ENCODE peak calls at places on chromosomes 3 and 15, in five cellular contexts. A is Panc1, Y is fibroblast of lung, J is Calu3, O is glutamatergic neuron. X is an unnamed sample.

GRCh38 chr3:39114456-39114855 is 7.0 kb downstream of the TTC21A start:
- DNase-seq in J (no peak), O (no peak), Y (no peak), A (no peak), X (no peak)

GRCh38 chr3:134974621-134975020 is 179.6 kb downstream of the EPHB1 start:
- DNase-seq in J (no peak), Y (no peak), O (no peak), A (no peak), X (no peak)

GRCh38 chr3:32492684-32493436 is 9.8 kb downstream of the CMTM6 start:
- DNase-seq in A (no peak), J (no peak), Y (no peak), O (no peak), X (no peak)

GRCh38 chr3:66593978-66594377 is 93.2 kb upstream of the LRIG1 start:
- DNase-seq in A (peak), J (no peak), Y (peak), O (no peak), X (peak)

GRCh38 chr3:71450162-71450561 is 133.4 kb downstream of the FOXP1 start:
- DNase-seq in A (no peak), Y (no peak), O (no peak), J (no peak), X (no peak)

GRCh38 chr15:89088605-89089315 is 504 bp downstream of the ABHD2 start:
- DNase-seq in J (peak), O (peak), A (no peak), Y (peak), X (no peak)

GRCh38 chr15:67253517-67254237 is 784 bp downstream of the AAGAB start:
- DNase-seq in J (no peak), A (no peak), Y (peak), O (no peak), X (peak)

GRCh38 chr3:17573396-17573795 is 169.0 kb downstream of the TBC1D5 start:
- DNase-seq in O (no peak), A (no peak), J (no peak), Y (no peak), X (no peak)

GRCh38 chr3:125403789-125404188 is 28.7 kb upstream of the ZNF148 start:
- DNase-seq in J (no peak), A (no peak), Y (no peak), O (no peak), X (no peak)

GRCh38 chr3:73535935-73536334 is 88.8 kb downstream of the PDZRN3 start:
- DNase-seq in O (no peak), Y (no peak), J (no peak), A (no peak), X (no peak)

GRCh38 chr3:51279448-51279847 is 105.6 kb upstream of the MANF start:
- DNase-seq in J (no peak), O (no peak), A (no peak), Y (no peak), X (no peak)

GRCh38 chr3:45329779-45330305 is 58.5 kb upstream of the LARS2 start:
- DNase-seq in O (no peak), Y (no peak), A (no peak), J (no peak), X (no peak)

GRCh38 chr3:50138266-50139230 is 16.6 kb upstream of the SEMA3F start:
- DNase-seq in Y (peak), O (no peak), J (no peak), A (no peak), X (no peak)

GRCh38 chr3:1394188-1394587 is 301.4 kb downstream of the CNTN6 start:
- DNase-seq in O (no peak), Y (no peak), J (no peak), A (no peak), X (no peak)

GRCh38 chr15:25058080-25058785 is 103.4 kb downstream of the SNRPN start:
- DNase-seq in Y (no peak), A (no peak), O (no peak), J (no peak), X (no peak)

GRCh38 chr3:23659274-23659673 is 146.5 kb upstream of the UBE2E1 start:
- DNase-seq in O (no peak), J (no peak), Y (no peak), A (no peak), X (no peak)

GRCh38 chr15:40108061-40108854 is 421 bp downstream of the BMF start:
- DNase-seq in O (peak), J (peak), A (no peak), Y (peak), X (no peak)

GRCh38 chr3:64530434-64531049 is 157.3 kb downstream of the ADAMTS9 start:
- DNase-seq in A (peak), Y (peak), J (peak), O (peak), X (peak)

GRCh38 chr3:133455960-133456359 is 56.1 kb downstream of the BFSP2 start:
- DNase-seq in O (peak), J (no peak), A (no peak), Y (no peak), X (no peak)

GRCh38 chr3:131708216-131708615 is 205.4 kb upstream of the MRPL3 start:
- DNase-seq in Y (no peak), O (no peak), J (no peak), A (no peak), X (no peak)

GRCh38 chr15:87219650-87220615 is 1036.6 kb downstream of the NTRK3 start:
- DNase-seq in O (no peak), J (no peak), A (no peak), Y (no peak), X (peak)

GRCh38 chr3:186207515-186207914 is 98.6 kb upstream of the ETV5 start:
- DNase-seq in O (no peak), Y (no peak), A (no peak), J (no peak), X (no peak)

GRCh38 chr15:75930866-75931265 is 27.2 kb downstream of the FBXO22 start:
- DNase-seq in O (no peak), J (no peak), Y (no peak), A (no peak), X (no peak)

GRCh38 chr3:13842226-13842625 is 37.6 kb downstream of the WNT7A start:
- DNase-seq in Y (no peak), A (no peak), O (no peak), J (no peak), X (no peak)

GRCh38 chr3:190269096-190269495 is 53.1 kb downstream of the CLDN1 start:
- DNase-seq in J (no peak), A (no peak), Y (peak), O (no peak), X (no peak)

GRCh38 chr15:67143646-67144045 is 78.2 kb downstream of the SMAD3 start:
- DNase-seq in Y (no peak), J (no peak), A (no peak), O (no peak), X (no peak)

GRCh38 chr3:197025736-197026480 is 3.7 kb downstream of the MELTF start:
- DNase-seq in J (no peak), O (no peak), A (no peak), Y (no peak), X (no peak)

DNA sequence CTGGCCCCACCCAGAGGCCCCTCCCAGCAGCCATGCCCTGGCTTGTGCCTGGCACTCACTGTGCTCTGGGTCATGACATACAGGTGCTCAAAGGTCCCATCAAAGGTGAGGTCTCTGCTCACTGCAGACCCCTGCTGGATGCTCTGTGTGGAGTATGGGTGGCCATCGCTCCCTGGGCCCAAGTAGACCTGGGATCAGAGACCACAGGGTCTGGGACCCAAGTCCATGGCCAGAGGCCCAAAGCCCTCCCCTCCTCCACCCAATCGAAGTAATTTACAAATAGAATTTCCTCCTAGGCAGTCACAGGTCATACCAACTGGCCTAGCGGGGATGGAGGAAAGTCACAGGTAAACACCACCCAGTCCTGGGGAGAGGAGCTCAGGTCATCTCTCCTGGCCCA is 7.6 kb downstream of the PLXNB1 start:
- DNase-seq in O (no peak), Y (no peak), J (no peak), A (no peak), X (no peak)
- TF ChIP-seq CTCF in O (no peak), Y (no peak), J (no peak), A (no peak), X (no peak)

GRCh38 chr3:43690400-43691119 is at the start of gene ABHD5:
- DNase-seq in O (peak), J (peak), A (peak), Y (peak), X (peak)
- TF ChIP-seq CTCF in O (peak), J (no peak), A (peak), Y (no peak), X (no peak)

GRCh38 chr15:72585659-72586058 is 68.8 kb upstream of the GOLGA6B start:
- DNase-seq in J (no peak), A (no peak), Y (peak), O (no peak), X (no peak)
- TF ChIP-seq CTCF in J (no peak), A (peak), Y (peak), O (no peak), X (peak)

GRCh38 chr3:170418422-170419300 is at the start of gene CLDN11:
- DNase-seq in A (no peak), O (peak), Y (peak), J (peak), X (no peak)
- TF ChIP-seq CTCF in A (no peak), O (peak), Y (no peak), J (peak), X (no peak)

GRCh38 chr15:83657549-83657948 is 3.6 kb downstream of the ADAMTSL3 start:
- DNase-seq in Y (no peak), A (no peak), J (no peak), O (no peak), X (no peak)
- TF ChIP-seq CTCF in Y (peak), A (peak), J (peak), O (peak), X (peak)

DNA sequence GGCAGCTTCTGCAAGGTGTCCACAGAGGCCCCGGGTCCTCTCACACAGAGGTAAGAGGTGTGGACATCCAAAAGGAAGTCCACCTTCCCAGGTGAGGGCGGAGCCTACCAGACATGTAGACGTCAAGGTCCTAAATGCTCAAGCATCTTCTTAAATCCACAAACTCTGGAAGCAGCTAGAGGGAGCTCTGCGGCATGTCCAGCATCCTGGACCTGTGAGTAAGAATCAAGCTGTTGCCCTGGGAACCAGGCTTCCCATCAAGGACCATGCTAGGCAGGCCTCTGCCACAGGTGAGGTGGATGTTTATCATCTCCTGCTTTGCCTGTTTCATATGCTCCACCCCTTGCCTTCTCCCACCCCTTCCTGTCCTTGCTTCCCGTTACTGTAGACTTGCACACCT is 368.2 kb downstream of the GABRG3 start:
- DNase-seq in Y (no peak), O (no peak), J (no peak), A (no peak), X (no peak)
- TF ChIP-seq CTCF in Y (no peak), O (no peak), J (no peak), A (no peak), X (no peak)

DNA sequence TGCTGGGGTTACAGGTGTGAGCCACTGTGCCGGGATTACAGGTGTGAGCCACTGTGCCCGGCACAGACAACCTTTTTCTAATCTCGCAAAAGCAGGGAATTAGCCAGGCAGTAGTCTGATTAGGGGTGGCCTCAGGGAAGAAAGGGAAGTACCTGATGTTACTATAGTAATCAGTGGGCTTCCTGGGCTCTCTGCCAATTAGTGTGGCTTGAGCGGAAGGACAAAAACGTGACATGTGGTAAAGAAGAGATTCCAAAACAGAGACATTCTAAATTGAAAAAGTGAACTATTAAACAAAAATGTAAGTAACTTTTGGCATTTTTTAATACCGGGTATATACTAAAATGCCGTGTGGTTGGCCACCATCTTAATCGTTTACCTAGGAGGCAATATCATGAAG is 48.1 kb downstream of the CFAP20DC start:
- DNase-seq in O (no peak), A (no peak), J (no peak), Y (no peak), X (no peak)
- TF ChIP-seq CTCF in O (no peak), A (no peak), J (no peak), Y (no peak), X (no peak)

GRCh38 chr15:92936693-92937092 is 36.6 kb downstream of the CHD2 start:
- DNase-seq in Y (no peak), J (no peak), A (no peak), O (no peak), X (no peak)

GRCh38 chr15:92936138-92936537 is 36.0 kb downstream of the CHD2 start:
- DNase-seq in O (no peak), J (no peak), A (no peak), Y (no peak), X (no peak)

GRCh38 chr15:92941668-92942067 is 41.5 kb downstream of the CHD2 start:
- DNase-seq in J (no peak), O (no peak), A (no peak), Y (no peak), X (no peak)

GRCh38 chr15:92937880-92938279 is 37.8 kb downstream of the CHD2 start:
- DNase-seq in O (no peak), J (no peak), Y (no peak), A (no peak), X (no peak)

DNA sequence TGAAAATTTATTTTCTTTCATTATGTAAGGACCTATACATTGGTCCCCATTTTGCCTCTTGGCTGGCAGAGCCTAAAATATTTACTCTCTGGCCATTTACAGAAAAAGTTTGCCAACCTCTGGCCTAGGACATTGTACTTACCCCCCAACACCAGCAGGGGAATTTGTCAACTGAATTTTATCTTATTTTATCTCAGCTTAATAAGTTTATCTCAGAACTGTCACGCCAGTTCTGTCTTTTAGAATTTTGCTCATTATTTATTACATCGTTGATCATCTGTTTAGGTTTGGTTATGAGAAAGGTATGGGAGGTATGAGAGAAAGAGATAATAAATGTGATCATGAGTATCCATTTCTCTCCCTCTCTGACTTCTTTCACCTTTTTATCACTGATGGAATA is 38.3 kb downstream of the CHD2 start:
- DNase-seq in Y (no peak), J (no peak), A (no peak), O (no peak), X (no peak)
- TF ChIP-seq CTCF in Y (no peak), J (peak), A (peak), O (peak), X (peak)

GRCh38 chr15:64426845-64427465 is 33.4 kb upstream of the ZNF609 start:
- DNase-seq in J (peak), A (peak), Y (peak), O (no peak), X (no peak)
- TF ChIP-seq CTCF in J (no peak), A (no peak), Y (peak), O (no peak), X (peak)

X was measured in PC-9.